ENCODE peak calls at places on chromosome 6, in four cellular contexts. Z is GM13977, X is lower leg skin, A is mesothelial cell of epicardium. M is an unnamed sample.

GRCh38 chr6:10951675-10952282 is 64.9 kb downstream of the SYCP2L start:
- DNase-seq in X (no peak), A (no peak), Z (peak; percentile 48), M (no peak)

GRCh38 chr6:107460074-107460631 is 789 bp upstream of the PDSS2 start:
- DNase-seq in X (no peak), Z (no peak), A (no peak), M (no peak)

GRCh38 chr6:51260003-51260402 is 441.3 kb downstream of the TFAP2B start:
- DNase-seq in Z (no peak), A (no peak), X (no peak), M (no peak)

GRCh38 chr6:3808759-3809514 is 40.2 kb upstream of the FAM50B start:
- DNase-seq in A (no peak), X (peak; percentile 93), Z (no peak), M (no peak)

GRCh38 chr6:72657798-72658197 is 35.9 kb downstream of the KCNQ5 start:
- DNase-seq in Z (no peak), A (no peak), X (no peak), M (no peak)

GRCh38 chr6:111417181-111417585 is 65.8 kb downstream of the REV3L start:
- DNase-seq in A (no peak), X (no peak), Z (no peak), M (no peak)

GRCh38 chr6:44045672-44046015 is 81.6 kb downstream of the MRPL14 start:
- DNase-seq in A (no peak), Z (no peak), X (no peak), M (no peak)

GRCh38 chr6:31005249-31006020 is 4.8 kb upstream of the MUC22 start:
- DNase-seq in Z (no peak), X (no peak), A (no peak), M (no peak)

DNA sequence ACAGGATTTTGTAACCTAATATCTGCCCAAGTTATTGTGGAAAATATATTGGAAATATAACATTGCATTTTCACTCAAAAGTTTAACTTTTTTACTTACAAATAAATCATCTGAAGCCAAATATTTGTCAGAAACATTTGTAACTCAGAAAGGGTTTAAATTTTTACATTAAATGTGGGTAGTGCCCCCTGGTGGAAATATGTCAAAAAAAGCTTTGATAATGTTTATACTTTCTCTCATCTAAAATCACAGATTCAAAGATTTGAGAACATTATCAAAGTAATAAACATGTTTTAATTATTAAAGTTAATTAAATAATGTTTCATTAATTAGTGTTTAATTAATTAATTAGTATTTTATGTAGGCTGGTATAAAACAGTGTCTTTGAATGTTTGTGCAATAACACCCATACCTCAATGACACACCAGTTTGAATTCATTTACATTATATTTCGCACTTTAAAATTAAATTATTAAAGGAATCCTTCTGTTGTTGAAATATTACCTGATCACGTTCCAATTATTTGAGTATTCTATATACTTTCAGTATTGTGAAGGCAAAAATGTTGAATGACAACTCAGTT is 320.1 kb upstream of the FKBP1C start:
- DNase-seq in X (no peak), A (no peak), Z (no peak), M (no peak)
- TF ChIP-seq CTCF in X (no peak), A (peak; percentile 91), Z (peak; percentile 36), M (no peak)

GRCh38 chr6:12886961-12887775 is 170.6 kb downstream of the PHACTR1 start:
- DNase-seq in A (no peak), Z (no peak), X (no peak), M (no peak)

GRCh38 chr6:12892201-12892600 is 175.6 kb downstream of the PHACTR1 start:
- DNase-seq in A (no peak), Z (no peak), X (no peak), M (no peak)

GRCh38 chr6:12891595-12891994 is 175.0 kb downstream of the PHACTR1 start:
- DNase-seq in Z (no peak), X (no peak), A (no peak), M (no peak)

GRCh38 chr6:12884983-12885382 is 168.4 kb downstream of the PHACTR1 start:
- DNase-seq in X (no peak), Z (no peak), A (no peak), M (no peak)

DNA sequence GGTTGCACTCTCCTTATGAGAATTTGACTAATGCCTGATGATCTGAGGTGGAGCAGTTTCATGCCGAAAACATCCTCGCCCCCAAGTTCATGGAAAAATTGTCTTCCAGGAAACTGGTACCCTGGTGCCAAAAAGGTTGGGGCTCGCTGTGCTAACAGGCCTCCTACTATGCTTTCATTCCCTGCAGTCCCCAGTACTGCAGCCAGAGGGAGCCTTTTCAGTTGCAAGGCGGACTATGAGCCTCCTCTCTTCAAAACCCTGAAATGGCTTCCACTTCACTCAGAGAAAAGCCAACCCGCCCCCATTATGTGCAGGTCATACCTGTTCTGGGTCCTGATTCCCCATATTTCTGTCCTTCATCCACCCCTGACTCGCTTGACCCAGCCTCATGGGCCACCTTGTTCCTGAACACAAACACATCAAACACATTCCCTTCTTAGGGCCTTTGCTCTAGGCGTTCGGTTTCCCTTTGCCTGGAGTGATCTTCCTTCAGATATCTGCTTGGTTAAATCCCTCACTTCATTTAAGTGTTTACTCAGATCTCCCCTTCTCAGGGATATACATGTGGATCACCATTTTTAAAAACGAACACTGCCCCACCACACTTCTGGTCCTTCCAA is 173.7 kb downstream of the PHACTR1 start:
- DNase-seq in A (no peak), Z (no peak), X (no peak), M (no peak)
- TF ChIP-seq CTCF in A (no peak), Z (peak; percentile 48), X (no peak), M (no peak)

GRCh38 chr6:169487579-169488205 is 214.1 kb downstream of the WDR27 start:
- DNase-seq in A (no peak), X (no peak), Z (no peak), M (no peak)
- TF ChIP-seq CTCF in A (no peak), X (no peak), Z (no peak), M (no peak)

GRCh38 chr6:158867381-158868121 is 48.4 kb upstream of the EZR start:
- DNase-seq in A (no peak), Z (no peak), X (peak; percentile 61), M (no peak)

GRCh38 chr6:158869010-158869603 is 49.9 kb upstream of the EZR start:
- DNase-seq in X (peak; percentile 0), A (no peak), Z (no peak), M (no peak)

GRCh38 chr6:158870418-158870957 is 51.3 kb upstream of the EZR start:
- DNase-seq in X (no peak), A (no peak), Z (peak; percentile 59), M (no peak)

GRCh38 chr6:158868122-158868480 is 48.9 kb upstream of the EZR start:
- DNase-seq in Z (no peak), X (peak; percentile 67), A (no peak), M (no peak)

DNA sequence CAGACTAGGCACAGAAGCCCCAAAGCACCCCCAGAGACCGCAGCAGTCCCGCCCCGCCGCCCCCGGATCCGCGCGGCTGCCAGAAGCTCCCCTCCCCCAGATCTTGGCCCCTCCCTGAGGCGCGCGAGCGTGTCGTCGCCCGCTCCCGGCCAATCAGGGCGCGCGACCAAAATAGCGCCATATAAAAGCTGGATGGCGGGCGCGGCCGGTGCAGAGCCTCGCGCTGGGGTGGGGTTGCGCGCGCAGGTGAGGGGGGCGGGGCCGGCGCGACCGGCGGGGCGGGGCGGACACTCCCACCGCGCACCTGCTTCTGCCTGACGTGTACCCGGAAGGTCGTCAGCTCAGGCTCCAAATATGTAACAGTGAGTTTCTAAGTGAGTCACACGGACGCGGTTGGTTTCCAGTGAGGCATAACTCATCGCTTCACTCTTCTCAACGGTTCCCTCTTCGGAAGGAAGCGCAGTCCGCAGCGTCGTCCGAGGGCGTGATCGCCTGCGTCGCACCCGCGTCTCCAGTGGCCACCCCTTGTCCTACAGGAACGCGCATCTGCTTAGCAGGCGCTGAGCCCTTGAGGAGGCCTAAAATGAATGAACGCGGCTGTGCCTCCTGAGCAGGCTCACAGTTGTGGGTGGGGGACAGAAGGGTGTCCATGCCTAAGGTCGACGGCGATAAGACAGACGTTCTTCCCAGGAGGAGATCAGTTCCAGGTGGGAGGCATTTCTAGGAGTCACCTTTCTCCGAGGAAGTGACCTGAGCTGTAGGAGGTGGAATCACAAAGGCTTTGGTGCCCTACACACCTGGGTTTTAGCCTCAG is 50.6 kb upstream of the EZR start:
- DNase-seq in X (peak; percentile 97), A (peak; percentile 95), Z (peak; percentile 98), M (peak; percentile 98)
- TF ChIP-seq CTCF in X (no peak), A (no peak), Z (peak; percentile 22), M (no peak)

GRCh38 chr6:79544299-79544927 is 7.2 kb upstream of the LCA5 start:
- DNase-seq in Z (no peak), X (no peak), A (no peak), M (no peak)

GRCh38 chr6:79543411-79543810 is 6.2 kb upstream of the LCA5 start:
- DNase-seq in Z (no peak), A (no peak), X (no peak), M (no peak)

GRCh38 chr6:79543886-79544285 is 6.7 kb upstream of the LCA5 start:
- DNase-seq in A (no peak), Z (no peak), X (no peak), M (no peak)

GRCh38 chr6:79546186-79546585 is 9.0 kb upstream of the LCA5 start:
- DNase-seq in Z (no peak), X (no peak), A (no peak), M (no peak)

DNA sequence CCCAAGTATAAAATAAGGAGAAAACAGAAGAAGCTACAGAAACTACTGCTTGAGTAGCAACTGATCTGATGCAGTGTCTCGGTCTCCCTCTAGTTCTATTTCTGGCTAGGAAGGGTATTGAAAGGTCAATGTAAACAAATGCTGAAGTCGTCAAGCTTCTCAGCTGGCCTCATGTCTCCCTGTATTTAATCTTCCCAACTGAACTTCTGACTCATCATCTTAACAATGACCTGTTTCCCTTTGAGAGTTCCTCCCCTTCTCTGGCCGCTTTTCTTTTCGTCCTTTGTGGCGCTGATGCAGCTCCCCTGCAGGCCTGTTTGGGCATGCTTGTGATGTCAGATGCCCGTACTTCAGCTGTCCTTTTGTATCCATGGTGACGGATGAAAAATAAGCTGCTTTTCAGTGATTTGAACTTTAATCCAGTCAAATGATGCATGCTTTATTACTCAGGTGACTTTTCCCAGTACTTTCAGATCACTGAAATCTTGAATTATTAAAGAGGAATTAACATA is 7.8 kb upstream of the LCA5 start:
- DNase-seq in Z (peak; percentile 75), X (peak; percentile 85), A (peak; percentile 45), M (no peak)
- TF ChIP-seq CTCF in Z (peak; percentile 48), X (no peak), A (no peak), M (no peak)